ENCODE peak calls at places on chromosomes 13 and 19, in eight cellular contexts. W is PC-3, Y is H1, P is fibroblast of the aortic adventitia, V is fibroblast of pulmonary artery, K is AG09309, O is Peyer's patch, G is cardiac fibroblast. S is an unnamed sample.
A peak's percentile ranks its signal among the peaks of the same experiment; 100 is the strongest.

GRCh38 chr13:74270018-74270417 is 135.8 kb upstream of the KLF12 start:
- DNase-seq in W (peak; percentile 85), Y (no peak), P (no peak), V (no peak), K (no peak), O (no peak), G (no peak), S (no peak)

GRCh38 chr19:34265221-34265650 is 10.9 kb downstream of the GARRE1 start:
- DNase-seq in W (no peak), Y (no peak), P (no peak), V (no peak), K (no peak), O (no peak), G (no peak), S (no peak)

GRCh38 chr19:43430976-43431375 is 16.3 kb downstream of the TEX101 start:
- DNase-seq in W (no peak), Y (no peak), P (no peak), V (no peak), K (no peak), O (no peak), G (no peak), S (no peak)

GRCh38 chr19:29840066-29840950 is 28.5 kb downstream of the CCNE1 start:
- DNase-seq in W (no peak), Y (no peak), P (no peak), V (no peak), K (no peak), O (no peak), G (no peak), S (no peak)

GRCh38 chr19:28424662-28425430 is 788.1 kb downstream of the UQCRFS1 start:
- DNase-seq in W (no peak), Y (no peak), P (peak; percentile 51), V (no peak), K (no peak), O (no peak), G (no peak), S (no peak)

GRCh38 chr13:60398949-60399589 is 2.0 kb downstream of the TDRD3 start:
- DNase-seq in W (no peak), Y (no peak), P (peak; percentile 49), V (peak; percentile 14), K (no peak), O (no peak), G (no peak), S (peak; percentile 19)

GRCh38 chr13:108786578-108787100 is 157.2 kb downstream of the MYO16 start:
- DNase-seq in W (no peak), Y (no peak), P (no peak), V (no peak), K (no peak), O (no peak), G (no peak), S (no peak)

GRCh38 chr19:50705422-50706019 is 14.1 kb downstream of the SHANK1 start:
- DNase-seq in W (peak; percentile 86), Y (peak; percentile 67), P (peak; percentile 66), V (peak; percentile 80), K (peak; percentile 29), O (no peak), G (peak; percentile 78), S (peak; percentile 45)

GRCh38 chr13:101025519-101025918 is 350.9 kb upstream of the TMTC4 start:
- DNase-seq in W (peak; percentile 83), Y (no peak), P (no peak), V (no peak), K (no peak), O (no peak), G (no peak), S (no peak)

GRCh38 chr13:46321494-46322225 is 65.4 kb downstream of the RUBCNL start:
- DNase-seq in W (peak; percentile 59), Y (peak; percentile 59), P (peak; percentile 82), V (peak; percentile 79), K (no peak), O (no peak), G (peak; percentile 77), S (peak; percentile 56)

GRCh38 chr13:43293561-43293960 is 270.2 kb downstream of the DNAJC15 start:
- DNase-seq in W (no peak), Y (no peak), P (no peak), V (no peak), K (no peak), O (no peak), G (no peak), S (peak; percentile 56)

GRCh38 chr13:80235559-80236296 is 105.2 kb downstream of the SPRY2 start:
- DNase-seq in W (peak; percentile 85), Y (no peak), P (no peak), V (peak; percentile 64), K (no peak), O (no peak), G (peak; percentile 65), S (no peak)

GRCh38 chr13:75372517-75372916 is 109.5 kb downstream of the TBC1D4 start:
- DNase-seq in W (peak; percentile 64), Y (no peak), P (peak; percentile 78), V (peak; percentile 74), K (no peak), O (no peak), G (peak; percentile 77), S (peak; percentile 69)

GRCh38 chr19:11159598-11160001 is 4.0 kb upstream of the SPC24 start:
- DNase-seq in W (no peak), Y (no peak), P (no peak), V (peak; percentile 71), K (no peak), O (no peak), G (no peak), S (peak; percentile 87)

GRCh38 chr13:41613984-41614581 is 156.7 kb downstream of the RGCC start:
- DNase-seq in W (peak; percentile 35), Y (no peak), P (peak; percentile 96), V (peak; percentile 97), K (peak; percentile 90), O (no peak), G (peak; percentile 95), S (peak; percentile 97)

GRCh38 chr13:111610879-111611278 is 290.4 kb downstream of the TEX29 start:
- DNase-seq in W (no peak), Y (no peak), P (no peak), V (no peak), K (no peak), O (no peak), G (no peak), S (no peak)

GRCh38 chr13:21022694-21023325 is 38.6 kb downstream of the LATS2 start:
- DNase-seq in W (no peak), Y (no peak), P (no peak), V (no peak), K (no peak), O (no peak), G (no peak), S (no peak)

GRCh38 chr13:98576963-98577822 is at the start of gene STK24:
- DNase-seq in W (peak; percentile 69), Y (peak; percentile 75), P (peak; percentile 81), V (peak; percentile 78), K (peak; percentile 45), O (peak; percentile 84), G (peak; percentile 76), S (peak; percentile 90)

GRCh38 chr19:47607564-47608073 is 1.3 kb upstream of the BICRA start:
- DNase-seq in W (no peak), Y (no peak), P (no peak), V (no peak), K (no peak), O (no peak), G (no peak), S (no peak)
- TF ChIP-seq CTCF in W (no peak), Y (no peak), P (no peak), V (no peak), K (no peak), O (no peak), G (no peak), S (no peak)

GRCh38 chr19:16339361-16339725 is 14.7 kb downstream of the KLF2 start:
- DNase-seq in W (no peak), Y (no peak), P (no peak), V (no peak), K (no peak), O (no peak), G (no peak), S (no peak)

GRCh38 chr19:16336571-16336970 is 11.9 kb downstream of the KLF2 start:
- DNase-seq in W (no peak), Y (no peak), P (peak; percentile 52), V (no peak), K (no peak), O (no peak), G (no peak), S (no peak)

GRCh38 chr19:16338470-16339360 is 14.1 kb downstream of the KLF2 start:
- DNase-seq in W (peak; percentile 91), Y (no peak), P (peak; percentile 94), V (peak; percentile 88), K (peak; percentile 69), O (no peak), G (peak; percentile 88), S (peak; percentile 84)

GRCh38 chr19:16340092-16340491 is 15.5 kb downstream of the KLF2 start:
- DNase-seq in W (no peak), Y (no peak), P (no peak), V (no peak), K (no peak), O (no peak), G (no peak), S (peak; percentile 58)

DNA sequence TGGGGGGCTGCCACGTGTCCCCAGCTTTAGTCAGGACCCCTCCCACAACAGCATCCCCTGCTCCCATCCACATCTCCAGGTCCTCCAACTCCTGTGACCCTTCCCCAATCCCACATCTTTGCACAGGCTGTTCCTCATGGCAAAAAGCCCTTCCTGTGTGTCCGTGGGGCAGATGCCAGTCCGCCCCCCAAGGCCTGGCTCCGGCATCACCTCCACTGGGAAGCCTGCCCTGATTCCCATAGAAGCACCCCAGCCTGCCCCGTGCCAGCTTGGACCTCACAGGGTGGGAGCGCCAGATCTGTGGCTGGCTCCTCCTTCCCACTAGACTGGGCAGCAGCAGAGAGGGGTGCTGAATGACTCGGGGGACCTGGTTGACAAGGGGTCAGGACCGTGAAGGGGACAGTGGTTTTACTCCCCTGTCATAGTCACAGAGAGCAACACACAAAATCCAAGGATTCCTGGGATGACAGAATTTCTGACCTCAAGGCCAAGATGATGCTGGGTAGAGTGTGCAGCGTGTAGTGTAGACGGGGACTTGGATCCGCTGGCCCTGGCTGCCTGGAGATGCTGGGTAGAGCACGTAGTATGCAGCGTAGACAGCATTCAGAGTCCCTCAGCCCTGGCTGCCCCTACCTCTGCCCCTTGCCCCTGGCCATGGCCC is 13.3 kb downstream of the KLF2 start:
- DNase-seq in W (no peak), Y (no peak), P (no peak), V (no peak), K (no peak), O (no peak), G (no peak), S (no peak)
- H3K4me3 ChIP-seq in W (no peak overlapping the region), Y (no peak overlapping the region), P (no peak overlapping the region), V (no peak overlapping the region), K (no peak overlapping the region), O (no peak overlapping the region), G (no peak overlapping the region), S (no peak overlapping the region)

DNA sequence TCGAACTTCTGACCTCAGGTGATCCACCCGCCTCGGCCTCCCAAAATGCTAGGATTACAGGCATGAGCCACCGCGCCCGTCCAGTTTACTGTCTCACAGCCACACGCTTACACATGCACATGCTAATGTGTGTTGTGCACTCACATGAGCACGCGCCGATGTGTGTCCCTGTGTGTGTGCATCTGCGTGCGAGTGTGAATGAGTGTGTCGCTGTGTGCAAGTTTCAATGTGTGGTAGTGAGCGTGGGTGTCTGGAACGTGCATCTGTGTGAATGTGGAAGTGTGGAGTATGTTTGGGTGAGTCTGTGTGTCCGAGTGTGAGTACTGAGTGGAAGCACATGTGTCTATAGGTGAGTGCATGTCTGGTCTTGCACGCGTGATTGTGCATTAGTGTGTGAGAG is 4.2 kb downstream of the MAST1 start:
- DNase-seq in W (no peak), Y (no peak), P (no peak), V (no peak), K (no peak), O (no peak), G (no peak), S (no peak)
- TF ChIP-seq CTCF in W (no peak), Y (no peak), P (no peak), V (no peak), K (no peak), O (no peak), G (no peak), S (no peak)

GRCh38 chr13:28494861-28495585 is at the start of gene FLT1:
- DNase-seq in W (no peak), Y (peak; percentile 87), P (no peak), V (peak; percentile 46), K (no peak), O (no peak), G (peak; percentile 39), S (peak; percentile 86)
- H3K4me3 ChIP-seq in W (peak within 1 kb of the TSS; percentile 37), Y (peak within 1 kb of the TSS; percentile 65), P (peak within 1 kb of the TSS; percentile 54), V (peak within 1 kb of the TSS; percentile 66), K (peak within 1 kb of the TSS; percentile 94), O (peak within 1 kb of the TSS; percentile 56), G (peak within 1 kb of the TSS; percentile 48), S (peak within 1 kb of the TSS; percentile 93)